ENCODE peak calls at places on chromosomes 16 and 17, in eight cellular contexts. R, G, P, C, Z, Q, O and W are unnamed samples.

GRCh38 chr17:30377574-30377973 is 1.2 kb upstream of the CPD start:
- DNase-seq in O (no peak), Z (no peak), P (no peak), R (no peak), G (no peak), Q (no peak), C (no peak), W (no peak)

GRCh38 chr17:81189670-81190530 is 23.9 kb upstream of the AATK start:
- DNase-seq in P (no peak), Z (no peak), R (no peak), G (no peak), C (no peak), Q (peak; percentile 46), O (no peak), W (no peak)

GRCh38 chr17:43406676-43407645 is 8.2 kb downstream of the ARL4D start:
- DNase-seq in C (peak; percentile 84), R (no peak), P (no peak), O (no peak), G (no peak), Z (no peak), Q (peak; percentile 72), W (no peak)

GRCh38 chr16:85416267-85417109 is 196.6 kb upstream of the GSE1 start:
- DNase-seq in O (peak; percentile 26), R (peak; percentile 45), Z (peak; percentile 58), G (peak; percentile 64), C (peak; percentile 15), Q (peak; percentile 67), P (peak; percentile 63), W (peak; percentile 78)

GRCh38 chr16:86834451-86835035 is 256.2 kb downstream of the FOXL1 start:
- DNase-seq in R (no peak), O (no peak), C (peak; percentile 88), Z (no peak), G (no peak), P (peak; percentile 13), Q (peak; percentile 19), W (no peak)

GRCh38 chr17:47692895-47693666 is 880 bp upstream of the TBKBP1 start:
- DNase-seq in O (no peak), C (no peak), P (no peak), G (no peak), Q (no peak), R (no peak), Z (no peak), W (no peak)

GRCh38 chr17:50181601-50182345 is 16.0 kb downstream of the SGCA start:
- DNase-seq in O (no peak), Q (no peak), C (peak; percentile 65), Z (no peak), R (no peak), G (no peak), P (no peak), W (peak; percentile 61)

GRCh38 chr16:261031-261691 is 14.6 kb downstream of the RGS11 start:
- DNase-seq in O (no peak), Z (no peak), R (no peak), Q (no peak), P (no peak), C (no peak), G (no peak), W (no peak)

GRCh38 chr17:8470447-8471047 is 34.9 kb downstream of the NDEL1 start:
- DNase-seq in O (no peak), P (peak; percentile 68), Z (no peak), C (no peak), G (no peak), R (peak; percentile 48), Q (no peak), W (no peak)

GRCh38 chr16:88798772-88799455 is 4.7 kb upstream of the CDT1 start:
- DNase-seq in O (no peak), P (no peak), C (no peak), Q (peak; percentile 45), R (no peak), Z (no peak), G (no peak), W (no peak)

GRCh38 chr16:80666378-80667257 is 125.8 kb downstream of the DYNLRB2 start:
- DNase-seq in Z (no peak), R (no peak), O (no peak), P (no peak), G (no peak), C (no peak), Q (no peak), W (no peak)

GRCh38 chr17:794876-795275 is 12.7 kb downstream of the MRM3 start:
- DNase-seq in P (peak; percentile 88), O (peak; percentile 85), G (peak; percentile 41), Q (peak; percentile 79), Z (peak; percentile 47), R (peak; percentile 89), C (peak; percentile 59), W (peak; percentile 73)

GRCh38 chr17:37833237-37833859 is 88.5 kb upstream of the HNF1B start:
- DNase-seq in C (no peak), P (no peak), Z (no peak), O (no peak), G (no peak), R (no peak), Q (no peak), W (no peak)

GRCh38 chr17:6276711-6277110 is 158.2 kb downstream of the AIPL1 start:
- DNase-seq in G (no peak), Z (no peak), Q (no peak), R (no peak), P (no peak), C (no peak), O (no peak), W (no peak)

GRCh38 chr17:29620271-29620670 is 2.4 kb downstream of the CORO6 start:
- DNase-seq in C (peak; percentile 47), P (no peak), O (no peak), G (no peak), Q (peak; percentile 57), Z (peak; percentile 33), R (no peak), W (no peak)

DNA sequence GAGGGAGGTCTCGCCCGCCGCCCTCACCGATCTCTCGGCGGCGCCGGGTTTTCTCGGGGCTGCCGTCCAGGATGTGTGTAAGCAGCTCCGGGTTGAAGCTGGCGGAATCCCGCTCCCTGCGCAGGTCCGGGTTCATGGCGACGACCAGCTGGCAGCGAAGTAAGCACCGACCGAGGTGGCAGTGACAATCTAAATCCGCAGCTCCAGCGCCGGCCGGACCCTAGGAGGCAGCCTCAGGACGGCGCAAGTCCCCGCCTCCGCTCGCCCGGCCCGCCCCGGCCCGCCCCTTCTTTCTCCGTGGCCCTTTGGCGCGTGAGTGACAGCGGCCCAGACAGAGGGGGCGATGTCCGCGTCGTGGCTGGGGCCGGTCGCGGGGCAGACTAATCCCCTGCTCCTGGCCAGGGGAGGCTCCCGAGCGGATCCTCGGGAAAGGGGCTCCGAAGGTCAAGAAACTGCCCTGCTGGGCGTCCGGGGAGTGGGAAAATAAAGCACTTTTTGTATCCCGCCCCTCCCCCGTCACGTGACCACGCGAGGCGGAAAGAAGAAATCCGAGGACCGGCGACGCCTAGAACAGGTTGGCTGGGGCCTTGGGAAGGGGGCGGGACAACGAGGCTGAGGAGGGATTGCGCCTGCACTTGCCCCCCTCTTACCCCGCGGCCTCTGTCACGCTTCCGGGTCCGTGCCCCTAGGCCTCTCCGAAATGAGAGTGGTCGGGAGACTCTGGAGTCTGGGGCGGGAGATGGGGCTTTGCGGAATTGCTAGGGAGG is at the start of the genes ACOX1 and TEN1:
- DNase-seq in O (peak; percentile 98), P (peak; percentile 98), R (peak; percentile 99), Q (peak; percentile 99), C (peak; percentile 95), Z (peak; percentile 97), G (peak; percentile 98), W (peak; percentile 98)
- TF ChIP-seq CTCF in O (peak; percentile 28), P (peak; percentile 43), R (no peak), Q (peak; percentile 21), C (peak; percentile 25), Z (peak; percentile 21), G (no peak), W (peak; percentile 29)

GRCh38 chr17:72733619-72734282 is 358.7 kb downstream of the SLC39A11 start:
- DNase-seq in G (no peak), Z (no peak), Q (no peak), O (no peak), C (no peak), P (no peak), R (no peak), W (no peak)

GRCh38 chr17:72735089-72735488 is 357.4 kb downstream of the SLC39A11 start:
- DNase-seq in Z (no peak), Q (no peak), G (no peak), P (no peak), O (no peak), C (no peak), R (no peak), W (no peak)

GRCh38 chr17:72734611-72735010 is 357.9 kb downstream of the SLC39A11 start:
- DNase-seq in G (no peak), O (no peak), P (no peak), R (no peak), Z (no peak), Q (no peak), C (no peak), W (no peak)

GRCh38 chr17:72735602-72736001 is 356.9 kb downstream of the SLC39A11 start:
- DNase-seq in Z (no peak), O (no peak), G (no peak), C (no peak), Q (no peak), P (no peak), R (no peak), W (no peak)

GRCh38 chr17:72732893-72733618 is 359.4 kb downstream of the SLC39A11 start:
- DNase-seq in G (no peak), Q (no peak), C (no peak), R (no peak), O (no peak), Z (no peak), P (no peak), W (no peak)
- H3K4me1 ChIP-seq in G (peaks cover under 1% of the 10 kb centered on the region), Q (no peaks in the 10 kb centered on the region), C (peaks cover 2% of the 10 kb centered on the region), R (no peaks in the 10 kb centered on the region), O (no peaks in the 10 kb centered on the region), Z (peaks cover under 1% of the 10 kb centered on the region), P (no peaks in the 10 kb centered on the region), W (no peaks in the 10 kb centered on the region)

GRCh38 chr16:56199164-56199563 is 7.9 kb downstream of the GNAO1 start:
- DNase-seq in Q (no peak), R (no peak), G (no peak), P (no peak), Z (no peak), O (no peak), C (no peak), W (no peak)

GRCh38 chr16:56201030-56201429 is 9.7 kb downstream of the GNAO1 start:
- DNase-seq in C (no peak), G (no peak), P (no peak), Z (no peak), R (no peak), O (no peak), Q (no peak), W (no peak)

GRCh38 chr16:56202036-56202435 is 10.7 kb downstream of the GNAO1 start:
- DNase-seq in Z (no peak), P (peak; percentile 25), C (no peak), R (no peak), O (peak; percentile 30), G (peak; percentile 24), Q (no peak), W (no peak)

GRCh38 chr16:56204836-56205235 is 13.5 kb downstream of the GNAO1 start:
- DNase-seq in C (no peak), O (no peak), P (no peak), G (no peak), R (no peak), Q (no peak), Z (no peak), W (no peak)

GRCh38 chr16:56203052-56203451 is 11.8 kb downstream of the GNAO1 start:
- DNase-seq in G (peak; percentile 38), C (peak; percentile 6), Q (peak; percentile 61), O (peak; percentile 42), Z (peak; percentile 16), P (peak; percentile 82), R (no peak), W (no peak)
- TF ChIP-seq CTCF in G (peak; percentile 29), C (peak; percentile 26), Q (no peak), O (no peak), Z (peak; percentile 46), P (peak; percentile 60), R (no peak), W (peak; percentile 30)

GRCh38 chr17:4314618-4315017 is 50.8 kb upstream of the ANKFY1 start:
- DNase-seq in R (no peak), P (no peak), Z (no peak), Q (no peak), G (no peak), O (no peak), C (no peak), W (no peak)
- H3K4me1 ChIP-seq in R (peaks cover 55% of the 10 kb centered on the region), P (peaks cover 50% of the 10 kb centered on the region), Z (no peaks in the 10 kb centered on the region), Q (peaks cover 50% of the 10 kb centered on the region), G (peaks cover 15% of the 10 kb centered on the region), O (peaks cover 47% of the 10 kb centered on the region), C (peaks cover 14% of the 10 kb centered on the region), W (peaks cover 13% of the 10 kb centered on the region)